ENCODE peak calls at places on chromosomes 4 and X, in eight cellular contexts. N is testis, M is breast epithelium, T is lower lobe of right lung, S is tibial nerve, P is left ventricle myocardium inferior, Q is WERI-Rb-1, F is thoracic aorta. D is an unnamed sample. For H3K36me3, the result is how much of the 10 kb centered on the place peaks cover.

GRCh38 chrX:54182864-54183613 is at the start of gene FAM120C:
- DNase-seq in N (peak), M (peak), T (peak), S (peak), P (peak), Q (peak), F (peak), D (peak)

GRCh38 chr4:77797239-77797638 is 21.9 kb downstream of the CNOT6L start:
- DNase-seq in N (no peak), M (no peak), T (no peak), S (no peak), P (no peak), Q (no peak), F (no peak), D (no peak)

GRCh38 chrX:97310373-97310772 is 426.7 kb downstream of the RPA4 start:
- DNase-seq in N (no peak), M (no peak), T (no peak), S (no peak), P (no peak), Q (no peak), F (no peak), D (peak)

GRCh38 chrX:154655346-154655745 is 2.0 kb upstream of the CTAG2 start:
- DNase-seq in N (no peak), M (no peak), T (no peak), S (no peak), P (no peak), Q (no peak), F (no peak), D (no peak)

GRCh38 chr4:38894340-38894982 is 26.9 kb downstream of the FAM114A1 start:
- DNase-seq in N (no peak), M (no peak), T (no peak), S (no peak), P (no peak), Q (no peak), F (no peak), D (no peak)

GRCh38 chr4:113869743-113870375 is 108.3 kb upstream of the CAMK2D start:
- DNase-seq in N (no peak), M (no peak), T (no peak), S (no peak), P (no peak), Q (no peak), F (peak), D (no peak)

GRCh38 chr4:111466821-111467605 is 678.2 kb upstream of the FAM241A start:
- DNase-seq in N (no peak), M (no peak), T (no peak), S (no peak), P (no peak), Q (no peak), F (no peak), D (no peak)

GRCh38 chrX:30653415-30654131 is at the start of gene GK:
- DNase-seq in N (no peak), M (no peak), T (peak), S (no peak), P (peak), Q (peak), F (no peak), D (no peak)

GRCh38 chrX:143623657-143624056 is 12.2 kb downstream of the SLITRK4 start:
- DNase-seq in N (no peak), M (no peak), T (no peak), S (no peak), P (no peak), Q (no peak), F (no peak), D (no peak)

GRCh38 chrX:115266300-115266699 is 23.2 kb upstream of the LUZP4 start:
- DNase-seq in N (no peak), M (no peak), T (no peak), S (no peak), P (no peak), Q (no peak), F (no peak), D (no peak)

GRCh38 chr4:69156913-69157312 is 57.6 kb downstream of the UGT2B11 start:
- DNase-seq in N (no peak), M (no peak), T (no peak), S (no peak), P (no peak), Q (peak), F (no peak), D (no peak)

GRCh38 chr4:52560844-52561280 is 98.2 kb downstream of the USP46 start:
- DNase-seq in N (no peak), M (no peak), T (no peak), S (no peak), P (no peak), Q (no peak), F (no peak), D (peak)

GRCh38 chr4:155371432-155372043 is 5.2 kb downstream of the MAP9 start:
- DNase-seq in N (no peak), M (no peak), T (no peak), S (no peak), P (no peak), Q (no peak), F (no peak), D (peak)

GRCh38 chrX:71253253-71254091 is 468 bp downstream of the ZMYM3 start:
- DNase-seq in N (peak), M (peak), T (peak), S (no peak), P (peak), Q (peak), F (no peak), D (peak)

GRCh38 chr4:88008624-88009235 is 1.3 kb downstream of the PKD2 start:
- DNase-seq in N (no peak), M (no peak), T (no peak), S (no peak), P (no peak), Q (no peak), F (no peak), D (peak)

GRCh38 chr4:72641611-72642010 is 72.6 kb upstream of the ADAMTS3 start:
- DNase-seq in N (no peak), M (no peak), T (no peak), S (no peak), P (no peak), Q (no peak), F (no peak), D (no peak)

DNA sequence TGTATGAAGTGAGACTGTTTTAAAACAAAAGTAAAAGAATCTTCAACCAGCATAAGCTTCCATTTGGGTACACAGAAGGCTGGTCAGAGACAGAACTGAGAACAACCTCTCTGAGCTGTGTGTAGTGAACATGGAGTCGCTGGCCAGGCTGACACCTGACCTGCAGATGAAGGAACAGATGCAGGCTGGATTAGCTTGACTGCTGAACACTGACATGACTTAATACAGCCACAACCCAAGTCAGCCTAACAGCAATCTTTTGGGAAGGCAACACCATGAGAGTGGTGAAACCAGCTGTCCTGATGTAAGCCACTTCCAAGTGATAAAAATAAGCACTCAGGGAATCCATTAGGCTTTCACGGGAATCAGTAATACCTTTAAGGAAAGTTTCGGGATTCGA is 10.1 kb downstream of the SCARB2 start:
- DNase-seq in N (no peak), M (no peak), T (no peak), S (no peak), P (no peak), Q (peak), F (no peak), D (no peak)
- H3K27ac ChIP-seq in N (no peak), M (no peak), T (no peak), S (peak), P (peak), Q (peak), F (no peak), D (peak)

GRCh38 chrX:1596676-1597344 is 5.4 kb downstream of the AKAP17A start:
- DNase-seq in N (no peak), M (no peak), T (no peak), S (peak), P (no peak), Q (no peak), F (no peak), D (no peak)
- H3K36me3 ChIP-seq in N (under half), M (under half), T (half or more), S (half or more), P (half or more), Q (half or more), F (half or more), D (under half)

GRCh38 chr4:82430193-82431025 is at the start of the genes ENOPH1 and HNRNPDL:
- DNase-seq in N (peak), M (peak), T (peak), S (peak), P (peak), Q (peak), F (peak), D (peak)
- TF ChIP-seq CTCF in N (no peak), M (no peak), T (no peak), S (no peak), P (peak), Q (no peak), F (no peak), D (no peak)

DNA sequence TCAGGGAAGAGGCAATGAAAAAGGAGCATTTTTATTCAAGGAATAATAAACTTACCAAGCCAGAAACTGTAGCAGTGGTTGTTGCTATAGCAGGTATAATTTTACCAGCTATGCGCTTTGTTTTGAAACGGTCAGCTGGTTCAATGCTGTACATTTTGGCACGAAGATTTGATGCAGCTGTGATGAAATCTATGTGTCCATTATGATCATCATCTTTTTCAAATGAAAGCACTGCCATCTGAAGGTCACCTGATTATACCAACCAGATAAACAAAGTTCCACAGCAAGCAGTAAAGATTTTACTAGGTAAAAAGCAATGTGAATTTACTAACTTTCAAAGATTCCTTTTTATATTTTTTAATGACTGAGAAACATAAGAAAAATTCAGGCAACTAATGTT is 66.4 kb downstream of the STAP1 start:
- DNase-seq in N (no peak), M (no peak), T (no peak), S (no peak), P (no peak), Q (no peak), F (no peak), D (no peak)
- H3K27ac ChIP-seq in N (no peak), M (no peak), T (no peak), S (no peak), P (no peak), Q (no peak), F (no peak), D (no peak)